ENCODE peak calls at places on chromosomes 6 and 20, in ten cellular contexts. One of them, this sample, is unnamed.

GRCh38 chr6:100880149-100880900 is 804 bp downstream of the ASCC3 start:
- DNase-seq in GM23338: no peak
- DNase-seq in choroid plexus epithelial cell: peak
- DNase-seq in foreskin fibroblast: peak
- DNase-seq in mesenchymal stem cell: peak
- DNase-seq in Panc1: no peak
- DNase-seq in mucosa of descending colon: no peak
- DNase-seq in pancreas: peak
- DNase-seq in psoas muscle: no peak
- DNase-seq in AG10803: peak
- DNase-seq in this sample: no peak

GRCh38 chr6:152609125-152609670 is 28.0 kb downstream of the SYNE1 start:
- DNase-seq in pancreas: no peak
- DNase-seq in GM23338: no peak
- DNase-seq in mesenchymal stem cell: no peak
- DNase-seq in psoas muscle: no peak
- DNase-seq in Panc1: no peak
- DNase-seq in foreskin fibroblast: no peak
- DNase-seq in AG10803: no peak
- DNase-seq in mucosa of descending colon: no peak
- DNase-seq in choroid plexus epithelial cell: no peak
- DNase-seq in this sample: no peak

GRCh38 chr6:85360794-85361642 is 88.9 kb upstream of the NT5E start:
- DNase-seq in mesenchymal stem cell: peak
- DNase-seq in Panc1: peak
- DNase-seq in AG10803: peak
- DNase-seq in pancreas: no peak
- DNase-seq in mucosa of descending colon: no peak
- DNase-seq in foreskin fibroblast: peak
- DNase-seq in psoas muscle: no peak
- DNase-seq in choroid plexus epithelial cell: peak
- DNase-seq in GM23338: no peak
- DNase-seq in this sample: peak

GRCh38 chr6:43838276-43839036 is 68.4 kb downstream of the VEGFA start:
- DNase-seq in pancreas: peak
- DNase-seq in choroid plexus epithelial cell: peak
- DNase-seq in mesenchymal stem cell: peak
- DNase-seq in AG10803: peak
- DNase-seq in foreskin fibroblast: peak
- DNase-seq in Panc1: no peak
- DNase-seq in mucosa of descending colon: no peak
- DNase-seq in GM23338: peak
- DNase-seq in psoas muscle: peak
- DNase-seq in this sample: peak

GRCh38 chr6:104201557-104201956 is 658.2 kb downstream of the HACE1 start:
- DNase-seq in pancreas: no peak
- DNase-seq in GM23338: no peak
- DNase-seq in choroid plexus epithelial cell: no peak
- DNase-seq in mesenchymal stem cell: no peak
- DNase-seq in Panc1: no peak
- DNase-seq in mucosa of descending colon: no peak
- DNase-seq in AG10803: no peak
- DNase-seq in psoas muscle: no peak
- DNase-seq in foreskin fibroblast: no peak
- DNase-seq in this sample: no peak

GRCh38 chr6:83193747-83194582 is 808 bp downstream of the RWDD2A start:
- DNase-seq in mucosa of descending colon: peak
- DNase-seq in pancreas: peak
- DNase-seq in mesenchymal stem cell: peak
- DNase-seq in GM23338: peak
- DNase-seq in choroid plexus epithelial cell: no peak
- DNase-seq in psoas muscle: peak
- DNase-seq in Panc1: no peak
- DNase-seq in foreskin fibroblast: no peak
- DNase-seq in AG10803: peak
- DNase-seq in this sample: peak

GRCh38 chr6:137237413-137238170 is 18.4 kb upstream of the IFNGR1 start:
- DNase-seq in pancreas: no peak
- DNase-seq in foreskin fibroblast: peak
- DNase-seq in mucosa of descending colon: no peak
- DNase-seq in Panc1: no peak
- DNase-seq in AG10803: peak
- DNase-seq in mesenchymal stem cell: peak
- DNase-seq in GM23338: no peak
- DNase-seq in psoas muscle: no peak
- DNase-seq in choroid plexus epithelial cell: peak
- DNase-seq in this sample: no peak

GRCh38 chr20:40314278-40314677 is 374.8 kb downstream of the MAFB start:
- DNase-seq in GM23338: no peak
- DNase-seq in pancreas: no peak
- DNase-seq in choroid plexus epithelial cell: no peak
- DNase-seq in AG10803: no peak
- DNase-seq in mesenchymal stem cell: no peak
- DNase-seq in Panc1: no peak
- DNase-seq in mucosa of descending colon: no peak
- DNase-seq in foreskin fibroblast: no peak
- DNase-seq in psoas muscle: no peak
- DNase-seq in this sample: no peak

GRCh38 chr20:51861726-51862466 is 59.6 kb upstream of the SALL4 start:
- DNase-seq in pancreas: no peak
- DNase-seq in mucosa of descending colon: no peak
- DNase-seq in AG10803: no peak
- DNase-seq in choroid plexus epithelial cell: peak
- DNase-seq in mesenchymal stem cell: peak
- DNase-seq in Panc1: no peak
- DNase-seq in psoas muscle: no peak
- DNase-seq in foreskin fibroblast: no peak
- DNase-seq in GM23338: peak
- DNase-seq in this sample: no peak
- H3K4me3 ChIP-seq in pancreas: no peak
- H3K4me3 ChIP-seq in mucosa of descending colon: no peak
- H3K4me3 ChIP-seq in AG10803: no peak
- H3K4me3 ChIP-seq in choroid plexus epithelial cell: no peak
- H3K4me3 ChIP-seq in mesenchymal stem cell: no peak
- H3K4me3 ChIP-seq in Panc1: no peak
- H3K4me3 ChIP-seq in psoas muscle: no peak
- H3K4me3 ChIP-seq in foreskin fibroblast: no peak
- H3K4me3 ChIP-seq in GM23338: no peak
- H3K4me3 ChIP-seq in this sample: no peak

GRCh38 chr6:141421378-141421777 is 711.3 kb upstream of the GJE1 start:
- DNase-seq in choroid plexus epithelial cell: peak
- DNase-seq in mucosa of descending colon: no peak
- DNase-seq in mesenchymal stem cell: peak
- DNase-seq in pancreas: no peak
- DNase-seq in GM23338: no peak
- DNase-seq in Panc1: peak
- DNase-seq in psoas muscle: no peak
- DNase-seq in AG10803: peak
- DNase-seq in foreskin fibroblast: peak
- DNase-seq in this sample: no peak
- H3K4me3 ChIP-seq in choroid plexus epithelial cell: no peak
- H3K4me3 ChIP-seq in mucosa of descending colon: no peak
- H3K4me3 ChIP-seq in mesenchymal stem cell: no peak
- H3K4me3 ChIP-seq in pancreas: no peak
- H3K4me3 ChIP-seq in GM23338: no peak
- H3K4me3 ChIP-seq in Panc1: no peak
- H3K4me3 ChIP-seq in psoas muscle: peak
- H3K4me3 ChIP-seq in AG10803: no peak
- H3K4me3 ChIP-seq in foreskin fibroblast: no peak
- H3K4me3 ChIP-seq in this sample: no peak

GRCh38 chr6:38794682-38795081 is 79.6 kb downstream of the DNAH8 start:
- DNase-seq in mucosa of descending colon: no peak
- DNase-seq in psoas muscle: no peak
- DNase-seq in GM23338: no peak
- DNase-seq in mesenchymal stem cell: no peak
- DNase-seq in foreskin fibroblast: no peak
- DNase-seq in pancreas: no peak
- DNase-seq in AG10803: no peak
- DNase-seq in choroid plexus epithelial cell: no peak
- DNase-seq in Panc1: no peak
- DNase-seq in this sample: no peak
- H3K4me3 ChIP-seq in mucosa of descending colon: no peak
- H3K4me3 ChIP-seq in psoas muscle: no peak
- H3K4me3 ChIP-seq in GM23338: no peak
- H3K4me3 ChIP-seq in mesenchymal stem cell: no peak
- H3K4me3 ChIP-seq in foreskin fibroblast: no peak
- H3K4me3 ChIP-seq in pancreas: no peak
- H3K4me3 ChIP-seq in AG10803: no peak
- H3K4me3 ChIP-seq in choroid plexus epithelial cell: no peak
- H3K4me3 ChIP-seq in Panc1: no peak
- H3K4me3 ChIP-seq in this sample: no peak

GRCh38 chr20:35771367-35771688 is 487 bp upstream of the PHF20 start:
- DNase-seq in psoas muscle: no peak
- DNase-seq in mesenchymal stem cell: no peak
- DNase-seq in GM23338: peak
- DNase-seq in choroid plexus epithelial cell: no peak
- DNase-seq in foreskin fibroblast: no peak
- DNase-seq in mucosa of descending colon: no peak
- DNase-seq in AG10803: no peak
- DNase-seq in Panc1: no peak
- DNase-seq in pancreas: no peak
- DNase-seq in this sample: no peak

GRCh38 chr20:35766843-35767242 is 5.0 kb upstream of the PHF20 start:
- DNase-seq in mesenchymal stem cell: no peak
- DNase-seq in mucosa of descending colon: no peak
- DNase-seq in foreskin fibroblast: no peak
- DNase-seq in Panc1: no peak
- DNase-seq in pancreas: no peak
- DNase-seq in AG10803: no peak
- DNase-seq in psoas muscle: no peak
- DNase-seq in GM23338: no peak
- DNase-seq in choroid plexus epithelial cell: no peak
- DNase-seq in this sample: no peak

GRCh38 chr20:35772563-35773058 is 796 bp downstream of the PHF20 start:
- DNase-seq in mesenchymal stem cell: no peak
- DNase-seq in Panc1: no peak
- DNase-seq in AG10803: no peak
- DNase-seq in mucosa of descending colon: no peak
- DNase-seq in foreskin fibroblast: no peak
- DNase-seq in GM23338: peak
- DNase-seq in psoas muscle: no peak
- DNase-seq in pancreas: no peak
- DNase-seq in choroid plexus epithelial cell: no peak
- DNase-seq in this sample: no peak

GRCh38 chr20:35771689-35772562 is at the start of gene PHF20:
- DNase-seq in foreskin fibroblast: peak
- DNase-seq in pancreas: peak
- DNase-seq in Panc1: peak
- DNase-seq in AG10803: peak
- DNase-seq in mucosa of descending colon: peak
- DNase-seq in mesenchymal stem cell: peak
- DNase-seq in psoas muscle: peak
- DNase-seq in GM23338: peak
- DNase-seq in choroid plexus epithelial cell: peak
- DNase-seq in this sample: peak

DNA sequence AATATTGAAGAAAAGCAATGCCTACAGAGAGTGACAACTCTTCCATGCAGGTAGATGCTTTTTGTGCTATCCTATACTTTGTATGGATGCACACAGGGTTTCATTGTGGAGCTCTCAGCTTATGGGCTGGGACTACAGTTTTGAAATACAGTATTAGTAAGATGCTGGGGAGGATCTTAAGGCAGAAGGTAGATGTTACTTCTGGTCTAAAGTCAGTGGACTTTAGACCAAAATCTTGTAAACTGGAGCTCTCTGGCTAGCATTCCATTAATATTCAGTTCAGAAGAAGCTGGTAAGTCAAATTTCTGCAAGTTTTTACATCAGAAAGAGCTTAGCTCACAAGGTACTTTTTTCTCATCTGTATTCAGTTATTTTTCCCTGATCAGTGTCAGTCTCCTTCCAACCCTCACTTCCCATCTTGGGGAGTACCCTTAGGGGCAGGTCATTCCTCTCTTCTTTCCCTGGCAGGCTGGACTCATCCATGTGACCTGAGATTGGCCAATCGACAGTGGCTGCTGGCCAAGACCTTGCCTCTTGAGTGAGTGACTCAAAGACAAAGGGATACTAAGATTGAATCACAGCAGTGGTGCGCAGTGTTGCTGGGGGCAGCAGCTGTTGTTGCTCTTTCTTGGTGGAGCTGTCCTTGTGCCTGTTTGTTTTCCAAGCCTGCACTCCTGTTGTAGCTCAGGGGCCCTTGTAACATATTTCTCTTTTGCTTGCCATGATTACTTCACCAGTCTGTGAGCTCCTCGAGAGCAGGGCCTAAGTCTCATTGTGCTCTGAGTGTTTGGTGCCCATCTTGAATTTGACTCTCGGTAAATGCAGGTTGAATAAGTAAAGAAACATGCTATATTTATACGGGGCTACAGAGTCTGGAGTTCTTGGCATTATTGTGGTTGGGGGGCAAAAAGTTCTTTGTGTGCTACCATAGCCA is 2.8 kb upstream of the PHF20 start:
- DNase-seq in mucosa of descending colon: peak
- DNase-seq in GM23338: peak
- DNase-seq in psoas muscle: peak
- DNase-seq in mesenchymal stem cell: peak
- DNase-seq in AG10803: peak
- DNase-seq in pancreas: peak
- DNase-seq in Panc1: peak
- DNase-seq in foreskin fibroblast: peak
- DNase-seq in choroid plexus epithelial cell: peak
- DNase-seq in this sample: peak
- H3K4me3 ChIP-seq in mucosa of descending colon: no peak
- H3K4me3 ChIP-seq in GM23338: no peak
- H3K4me3 ChIP-seq in psoas muscle: no peak
- H3K4me3 ChIP-seq in mesenchymal stem cell: peak
- H3K4me3 ChIP-seq in AG10803: no peak
- H3K4me3 ChIP-seq in pancreas: no peak
- H3K4me3 ChIP-seq in Panc1: no peak
- H3K4me3 ChIP-seq in foreskin fibroblast: no peak
- H3K4me3 ChIP-seq in choroid plexus epithelial cell: no peak
- H3K4me3 ChIP-seq in this sample: no peak

GRCh38 chr6:12007915-12008286 is 4.2 kb upstream of the HIVEP1 start:
- DNase-seq in psoas muscle: no peak
- DNase-seq in choroid plexus epithelial cell: no peak
- DNase-seq in foreskin fibroblast: no peak
- DNase-seq in mesenchymal stem cell: no peak
- DNase-seq in GM23338: no peak
- DNase-seq in pancreas: no peak
- DNase-seq in AG10803: no peak
- DNase-seq in Panc1: no peak
- DNase-seq in mucosa of descending colon: no peak
- DNase-seq in this sample: no peak
- H3K4me3 ChIP-seq in psoas muscle: peak
- H3K4me3 ChIP-seq in choroid plexus epithelial cell: peak
- H3K4me3 ChIP-seq in foreskin fibroblast: peak
- H3K4me3 ChIP-seq in mesenchymal stem cell: peak
- H3K4me3 ChIP-seq in GM23338: peak
- H3K4me3 ChIP-seq in pancreas: peak
- H3K4me3 ChIP-seq in AG10803: peak
- H3K4me3 ChIP-seq in Panc1: peak
- H3K4me3 ChIP-seq in mucosa of descending colon: no peak
- H3K4me3 ChIP-seq in this sample: peak